ENCODE peak calls at places on chromosomes 3 and 15, in six cellular contexts. W is A549, I is adrenal gland, N is cardiac muscle cell, J is AG10803, U is IMR-90. M is an unnamed sample.

GRCh38 chr15:93111451-93111850 is 22.4 kb upstream of the RGMA start:
- DNase-seq in W (no peak), I (no peak), N (no peak), J (no peak), U (no peak), M (peak)

GRCh38 chr15:74308643-74308945 is 58.9 kb downstream of the CYP11A1 start:
- DNase-seq in W (no peak), I (no peak), N (no peak), J (no peak), U (no peak), M (no peak)

GRCh38 chr3:129003578-129004112 is 2.5 kb downstream of the EFCC1 start:
- DNase-seq in W (no peak), I (no peak), N (peak), J (no peak), U (no peak), M (peak)

GRCh38 chr15:99682455-99682854 is 50.8 kb downstream of the LYSMD4 start:
- DNase-seq in W (no peak), I (no peak), N (no peak), J (peak), U (peak), M (peak)

GRCh38 chr3:79306939-79307590 is 460.7 kb downstream of the ROBO1 start:
- DNase-seq in W (no peak), I (no peak), N (no peak), J (no peak), U (peak), M (no peak)

GRCh38 chr3:195097331-195098255 is 173.4 kb downstream of the XXYLT1 start:
- DNase-seq in W (no peak), I (no peak), N (no peak), J (no peak), U (peak), M (peak)

GRCh38 chr15:64740361-64741170 is 34.8 kb downstream of the RBPMS2 start:
- DNase-seq in W (peak), I (no peak), N (no peak), J (peak), U (peak), M (peak)

GRCh38 chr15:56775632-56776031 is 42.3 kb upstream of the ZNF280D start:
- DNase-seq in W (no peak), I (no peak), N (no peak), J (no peak), U (no peak), M (no peak)

GRCh38 chr3:134801204-134801958 is 6.3 kb downstream of the EPHB1 start:
- DNase-seq in W (no peak), I (no peak), N (no peak), J (no peak), U (no peak), M (no peak)

GRCh38 chr15:44092221-44092620 is 102.8 kb downstream of the FRMD5 start:
- DNase-seq in W (no peak), I (no peak), N (no peak), J (peak), U (peak), M (peak)

GRCh38 chr15:67098768-67099282 is 33.4 kb downstream of the SMAD3 start:
- DNase-seq in W (no peak), I (no peak), N (no peak), J (peak), U (no peak), M (no peak)

GRCh38 chr15:99706557-99707303 is 26.5 kb downstream of the LYSMD4 start:
- DNase-seq in W (no peak), I (no peak), N (no peak), J (no peak), U (no peak), M (no peak)

GRCh38 chr15:87781959-87782625 is 474.4 kb downstream of the NTRK3 start:
- DNase-seq in W (no peak), I (no peak), N (no peak), J (no peak), U (no peak), M (no peak)

DNA sequence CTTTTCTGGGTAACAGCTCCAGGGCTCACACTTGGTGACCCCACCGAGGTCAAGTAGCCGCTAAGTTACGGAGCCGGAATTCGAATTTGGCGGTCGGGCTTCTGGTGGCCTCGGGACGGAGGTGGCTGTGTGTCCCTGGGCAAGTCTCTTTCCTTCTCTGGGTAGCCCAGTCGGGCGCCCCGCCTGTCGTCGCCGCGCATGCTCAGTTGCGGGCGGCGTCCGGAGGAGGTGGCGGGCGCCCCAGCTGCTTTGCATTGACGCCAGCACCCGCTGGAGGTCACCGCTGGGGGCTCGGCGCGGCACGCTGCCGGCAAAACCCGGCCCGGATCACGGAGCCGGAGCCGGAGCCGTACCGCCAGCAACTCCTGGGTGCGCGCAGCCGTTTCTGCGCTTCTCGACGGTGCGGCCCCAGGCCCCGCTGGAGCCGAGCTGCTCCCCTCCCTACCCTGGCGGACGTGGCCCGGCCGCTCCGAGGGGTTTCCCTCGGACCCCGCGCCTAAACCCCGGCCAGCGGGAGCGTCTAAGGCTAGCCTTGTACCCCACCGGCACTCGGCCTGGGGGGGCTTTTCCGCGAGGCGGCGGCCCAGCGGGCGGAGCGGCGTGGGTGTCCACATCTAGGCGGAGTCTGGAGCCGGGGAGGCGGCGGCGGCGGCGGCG is 474 bp upstream of the PDE8A start:
- DNase-seq in W (peak), I (peak), N (peak), J (peak), U (peak), M (peak)
- TF ChIP-seq CTCF in W (peak), I (peak), N (peak), J (no peak), U (peak), M (peak)

GRCh38 chr3:114216186-114216970 is 21.0 kb downstream of the ZNF80 start:
- DNase-seq in W (no peak), I (no peak), N (no peak), J (peak), U (peak), M (no peak)

GRCh38 chr3:114213262-114213668 is 24.1 kb downstream of the ZNF80 start:
- DNase-seq in W (no peak), I (no peak), N (no peak), J (peak), U (peak), M (no peak)

GRCh38 chr3:114212646-114213045 is 24.7 kb downstream of the ZNF80 start:
- DNase-seq in W (no peak), I (no peak), N (no peak), J (no peak), U (no peak), M (no peak)

GRCh38 chr3:114214542-114215341 is 22.6 kb downstream of the ZNF80 start:
- DNase-seq in W (no peak), I (no peak), N (no peak), J (no peak), U (no peak), M (no peak)

GRCh38 chr3:114213669-114214541 is 23.5 kb downstream of the ZNF80 start:
- DNase-seq in W (no peak), I (peak), N (peak), J (peak), U (peak), M (peak)
- H3K4me3 ChIP-seq in W (no peak), I (no peak), N (no peak), J (peak), U (peak), M (no peak)

DNA sequence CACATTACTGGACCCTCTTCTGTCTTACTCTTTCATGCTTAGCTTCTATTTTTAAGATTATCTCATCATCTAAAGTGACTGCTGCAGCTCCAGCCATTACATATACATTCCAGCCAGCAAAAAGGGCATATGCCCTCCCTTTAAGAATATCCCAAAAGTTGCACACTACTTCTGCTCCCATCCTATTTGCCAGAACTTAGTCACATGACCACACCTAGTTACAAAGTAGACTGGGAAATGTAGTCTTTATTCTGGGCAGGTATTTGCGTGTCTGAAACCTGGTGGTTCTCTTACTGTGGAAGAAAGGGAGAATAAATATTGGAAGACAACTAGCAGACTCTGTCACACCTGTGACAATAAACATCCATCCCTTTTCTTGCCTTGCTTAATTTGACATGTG is 341.6 kb upstream of the NR2E3 start:
- DNase-seq in W (no peak), I (no peak), N (no peak), J (no peak), U (no peak), M (no peak)
- TF ChIP-seq CTCF in W (no peak), I (no peak), N (no peak), J (no peak), U (no peak), M (no peak)

DNA sequence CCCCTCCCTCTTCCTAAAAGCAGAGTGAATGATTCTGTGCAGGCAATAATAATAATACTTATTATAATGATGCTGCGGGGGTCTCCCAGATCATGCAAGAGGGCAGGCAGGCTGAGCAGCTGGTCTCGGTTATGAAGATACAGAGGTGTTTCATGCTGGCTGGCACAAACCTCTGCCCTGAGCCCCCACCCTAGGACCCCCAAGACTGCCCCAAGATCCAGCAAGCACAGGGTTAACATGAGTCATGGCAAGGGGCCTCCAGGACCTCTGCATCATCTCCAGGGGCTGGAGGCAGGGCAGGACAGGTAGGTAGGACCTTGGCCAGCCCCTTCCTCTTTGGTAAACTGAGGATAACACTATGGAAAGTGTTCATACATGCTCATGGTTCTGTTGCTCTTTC is 2.7 kb downstream of the MGLL start:
- DNase-seq in W (no peak), I (no peak), N (no peak), J (no peak), U (no peak), M (no peak)
- H3K4me3 ChIP-seq in W (peak), I (no peak), N (no peak), J (peak), U (no peak), M (no peak)

GRCh38 chr3:157347577-157348303 is 88.9 kb upstream of the PTX3 start:
- DNase-seq in W (no peak), I (no peak), N (no peak), J (no peak), U (no peak), M (no peak)
- TF ChIP-seq CTCF in W (no peak), I (no peak), N (peak), J (peak), U (no peak), M (peak)

GRCh38 chr15:63380151-63380827 is 1.4 kb downstream of the CA12 start:
- DNase-seq in W (no peak), I (no peak), N (no peak), J (no peak), U (no peak), M (no peak)

GRCh38 chr15:63378946-63379345 is 2.7 kb downstream of the CA12 start:
- DNase-seq in W (no peak), I (no peak), N (no peak), J (no peak), U (no peak), M (no peak)

GRCh38 chr15:63380828-63381282 is 791 bp downstream of the CA12 start:
- DNase-seq in W (no peak), I (no peak), N (no peak), J (no peak), U (no peak), M (peak)

GRCh38 chr15:63381301-63382192 is at the start of gene CA12:
- DNase-seq in W (peak), I (peak), N (peak), J (no peak), U (peak), M (peak)

GRCh38 chr15:63379492-63380150 is 2.0 kb downstream of the CA12 start:
- DNase-seq in W (no peak), I (no peak), N (no peak), J (no peak), U (no peak), M (no peak)
- H3K4me3 ChIP-seq in W (peak), I (no peak), N (no peak), J (no peak), U (no peak), M (peak)

GRCh38 chr15:40593588-40594428 is at the start of gene KNL1:
- DNase-seq in W (peak), I (peak), N (peak), J (peak), U (peak), M (peak)
- TF ChIP-seq CTCF in W (no peak), I (peak), N (no peak), J (no peak), U (no peak), M (no peak)